ENCODE peak calls at places on chromosomes 5 and 9, in four cellular contexts. J is H1, I is breast epithelium, E is HCT116. F is an unnamed sample. For H3K4me1, the result is how much of the 10 kb centered on the place peaks cover.

GRCh38 chr5:138460032-138460693 is 5.1 kb upstream of the EGR1 start:
- DNase-seq in J (no peak), I (no peak), E (no peak), F (no peak)

GRCh38 chr5:1510631-1511030 is 13.1 kb downstream of the LPCAT1 start:
- DNase-seq in J (no peak), I (no peak), E (no peak), F (peak)

GRCh38 chr9:4955836-4956235 is 29.2 kb upstream of the JAK2 start:
- DNase-seq in J (no peak), I (no peak), E (no peak), F (no peak)

GRCh38 chr5:57452885-57453284 is 29.7 kb downstream of the ACTBL2 start:
- DNase-seq in J (no peak), I (no peak), E (no peak), F (no peak)

GRCh38 chr5:74865799-74866652 is at the start of gene FAM169A:
- DNase-seq in J (no peak), I (no peak), E (no peak), F (peak)

GRCh38 chr9:108033976-108034964 is 544.7 kb upstream of the KLF4 start:
- DNase-seq in J (no peak), I (no peak), E (no peak), F (no peak)

GRCh38 chr5:57844410-57844809 is 361.8 kb upstream of the ACTBL2 start:
- DNase-seq in J (no peak), I (no peak), E (no peak), F (no peak)

GRCh38 chr5:15183520-15183919 is 311.9 kb upstream of the ANKH start:
- DNase-seq in J (no peak), I (no peak), E (no peak), F (no peak)

GRCh38 chr5:96509721-96510383 is 76.8 kb upstream of the PCSK1 start:
- DNase-seq in J (no peak), I (no peak), E (no peak), F (no peak)

GRCh38 chr5:66551338-66551737 is 44.9 kb upstream of the MAST4 start:
- DNase-seq in J (no peak), I (no peak), E (no peak), F (no peak)

GRCh38 chr5:37831821-37832524 is 7.9 kb downstream of the GDNF start:
- DNase-seq in J (no peak), I (no peak), E (no peak), F (no peak)

GRCh38 chr9:132879443-132880310 is 979 bp downstream of the SPACA9 start:
- DNase-seq in J (no peak), I (no peak), E (no peak), F (no peak)

GRCh38 chr9:135591491-135592330 is 30.2 kb downstream of the PAEP start:
- DNase-seq in J (no peak), I (no peak), E (no peak), F (peak)

GRCh38 chr9:121690316-121690715 is 38.9 kb downstream of the DAB2IP start:
- DNase-seq in J (no peak), I (no peak), E (no peak), F (no peak)

GRCh38 chr5:160030631-160031377 is 21.9 kb downstream of the TTC1 start:
- DNase-seq in J (no peak), I (no peak), E (no peak), F (no peak)

GRCh38 chr5:80928073-80928472 is 32.1 kb upstream of the RASGRF2 start:
- DNase-seq in J (no peak), I (no peak), E (no peak), F (no peak)

GRCh38 chr9:127828262-127829031 is 25.8 kb downstream of the FPGS start:
- DNase-seq in J (peak), I (peak), E (peak), F (peak)

GRCh38 chr5:541888-542692 is 17.8 kb upstream of the SLC9A3 start:
- DNase-seq in J (no peak), I (no peak), E (no peak), F (no peak)

GRCh38 chr5:150540615-150541396 is 32.9 kb downstream of the NDST1 start:
- DNase-seq in J (no peak), I (peak), E (no peak), F (no peak)

GRCh38 chr5:170444969-170445505 is 55.9 kb upstream of the KCNMB1 start:
- DNase-seq in J (no peak), I (no peak), E (no peak), F (no peak)

GRCh38 chr5:150129813-150130492 is 25.7 kb downstream of the PDGFRB start:
- DNase-seq in J (no peak), I (peak), E (peak), F (peak)

GRCh38 chr9:40884072-40884901 is 244.2 kb downstream of the FOXD4L6 start:
- DNase-seq in J (no peak), I (no peak), E (no peak), F (peak)

GRCh38 chr5:81778642-81779041 is 27.7 kb upstream of the SSBP2 start:
- DNase-seq in J (no peak), I (no peak), E (no peak), F (no peak)

GRCh38 chr5:124628251-124628650 is 118.2 kb downstream of the ZNF608 start:
- DNase-seq in J (no peak), I (no peak), E (no peak), F (no peak)

GRCh38 chr5:95731571-95732554 is 727 bp downstream of the RHOBTB3 start:
- DNase-seq in J (no peak), I (no peak), E (no peak), F (no peak)

GRCh38 chr5:103295871-103296270 is 37.3 kb downstream of the MACIR start:
- DNase-seq in J (no peak), I (no peak), E (no peak), F (no peak)

GRCh38 chr9:105290401-105290800 is 46.0 kb downstream of the SLC44A1 start:
- DNase-seq in J (no peak), I (peak), E (no peak), F (no peak)

GRCh38 chr5:3382782-3383181 is 212.8 kb upstream of the IRX1 start:
- DNase-seq in J (no peak), I (no peak), E (no peak), F (no peak)

GRCh38 chr5:115520191-115520590 is 24.4 kb downstream of the FEM1C start:
- DNase-seq in J (no peak), I (no peak), E (no peak), F (no peak)

GRCh38 chr5:32625106-32625505 is 39.7 kb downstream of the SUB1 start:
- DNase-seq in J (no peak), I (no peak), E (no peak), F (no peak)

GRCh38 chr9:136196465-136197371 is 8.2 kb downstream of the LHX3 start:
- DNase-seq in J (no peak), I (no peak), E (no peak), F (no peak)

GRCh38 chr5:89595065-89595464 is 712.1 kb upstream of the MEF2C start:
- DNase-seq in J (no peak), I (no peak), E (no peak), F (no peak)

GRCh38 chr9:121259498-121259897 is 8.5 kb upstream of the GSN start:
- DNase-seq in J (no peak), I (no peak), E (no peak), F (no peak)

GRCh38 chr5:93305984-93306383 is 275.0 kb downstream of the NR2F1-AS1 start:
- DNase-seq in J (no peak), I (no peak), E (no peak), F (no peak)

GRCh38 chr5:1202026-1202797 is 817 bp downstream of the SLC6A19 start:
- DNase-seq in J (no peak), I (no peak), E (no peak), F (peak)

GRCh38 chr5:132389453-132390286 is 20.2 kb downstream of the SLC22A5 start:
- DNase-seq in J (no peak), I (peak), E (peak), F (no peak)

GRCh38 chr5:151786468-151786867 is 14.7 kb downstream of the G3BP1 start:
- DNase-seq in J (no peak), I (no peak), E (no peak), F (no peak)
- TF ChIP-seq POLR2AphosphoS5 in J (no peak), I (no peak), E (no peak), F (no peak)

GRCh38 chr9:36999728-37000333 is 34.2 kb downstream of the PAX5 start:
- DNase-seq in J (no peak), I (no peak), E (no peak), F (no peak)
- TF ChIP-seq CTCF in J (peak), I (no peak), E (no peak), F (no peak)

GRCh38 chr5:141611289-141611688 is 7.5 kb downstream of the DIAPH1 start:
- DNase-seq in J (no peak), I (no peak), E (no peak), F (no peak)
- H3K4me1 ChIP-seq in J (under half), I (under half), E (under half), F (under half)

GRCh38 chr9:82424599-82424998 is 436.0 kb downstream of the SPATA31D1 start:
- DNase-seq in J (no peak), I (no peak), E (no peak), F (no peak)

GRCh38 chr9:82419827-82420486 is 431.4 kb downstream of the SPATA31D1 start:
- DNase-seq in J (no peak), I (no peak), E (no peak), F (no peak)

GRCh38 chr9:82421498-82421897 is 432.9 kb downstream of the SPATA31D1 start:
- DNase-seq in J (no peak), I (no peak), E (no peak), F (no peak)

GRCh38 chr9:82418334-82418733 is 429.8 kb downstream of the SPATA31D1 start:
- DNase-seq in J (no peak), I (no peak), E (no peak), F (no peak)

GRCh38 chr9:82423700-82424099 is 435.1 kb downstream of the SPATA31D1 start:
- DNase-seq in J (no peak), I (no peak), E (no peak), F (no peak)
- TF ChIP-seq POLR2AphosphoS5 in J (no peak), I (no peak), E (no peak), F (no peak)

DNA sequence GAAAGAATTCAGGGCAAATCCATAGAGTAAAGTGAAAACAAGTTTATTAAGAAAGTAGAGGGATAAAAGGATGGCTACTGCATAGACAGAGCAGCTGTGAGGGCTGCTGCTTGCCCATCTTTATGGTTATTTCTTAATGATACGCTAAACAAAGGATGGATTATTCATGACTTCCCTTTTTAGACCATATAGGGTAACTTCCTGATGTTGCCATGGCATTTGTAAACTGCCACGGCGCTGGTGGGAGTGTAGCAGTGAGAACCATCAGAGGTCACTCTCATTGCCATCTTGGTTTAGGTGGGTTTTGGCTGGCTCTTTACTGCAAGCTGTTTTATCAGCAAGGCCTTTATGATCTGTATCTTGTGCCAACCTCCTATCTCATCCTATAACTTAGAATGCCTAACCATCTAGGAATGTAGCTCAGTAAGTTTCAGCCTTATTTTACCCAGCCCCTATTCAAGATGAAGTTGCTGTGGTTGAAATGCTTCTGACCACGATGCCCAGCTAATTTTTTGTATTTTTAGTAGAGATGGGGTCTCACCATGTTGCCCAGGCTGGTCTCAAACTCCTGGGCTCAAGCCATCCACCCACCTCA is 42.1 kb downstream of the RFK start:
- DNase-seq in J (no peak), I (no peak), E (no peak), F (no peak)
- TF ChIP-seq CTCF in J (no peak), I (no peak), E (no peak), F (no peak)

GRCh38 chr9:488448-488847 is 273.8 kb downstream of the DOCK8 start:
- DNase-seq in J (no peak), I (no peak), E (no peak), F (no peak)

GRCh38 chr9:482736-483135 is 268.1 kb downstream of the DOCK8 start:
- DNase-seq in J (no peak), I (no peak), E (no peak), F (no peak)

GRCh38 chr9:489198-490197 is 274.8 kb downstream of the DOCK8 start:
- DNase-seq in J (no peak), I (no peak), E (no peak), F (peak)

GRCh38 chr9:487429-487828 is 272.8 kb downstream of the DOCK8 start:
- DNase-seq in J (no peak), I (no peak), E (no peak), F (no peak)

DNA sequence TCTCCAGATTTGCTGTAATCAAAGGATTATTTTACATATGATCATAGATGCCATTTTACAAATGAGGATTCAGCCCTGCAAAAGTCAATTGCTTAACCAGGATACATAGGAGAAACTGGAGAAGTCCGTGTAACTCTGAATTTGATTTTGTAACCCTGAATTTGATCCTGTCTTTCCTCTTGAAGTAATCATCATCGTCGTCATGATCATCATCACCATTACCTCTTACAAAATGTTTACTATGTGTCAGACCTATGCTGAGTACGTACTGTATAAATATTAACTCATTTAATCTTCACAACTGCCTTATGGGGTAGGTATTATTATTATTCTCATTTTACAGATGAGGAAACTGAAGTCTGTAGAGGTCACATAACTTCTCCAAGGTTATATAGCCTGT is 271.5 kb downstream of the DOCK8 start:
- DNase-seq in J (no peak), I (no peak), E (no peak), F (no peak)
- H3K4me1 ChIP-seq in J (under half), I (under half), E (under half), F (under half)

DNA sequence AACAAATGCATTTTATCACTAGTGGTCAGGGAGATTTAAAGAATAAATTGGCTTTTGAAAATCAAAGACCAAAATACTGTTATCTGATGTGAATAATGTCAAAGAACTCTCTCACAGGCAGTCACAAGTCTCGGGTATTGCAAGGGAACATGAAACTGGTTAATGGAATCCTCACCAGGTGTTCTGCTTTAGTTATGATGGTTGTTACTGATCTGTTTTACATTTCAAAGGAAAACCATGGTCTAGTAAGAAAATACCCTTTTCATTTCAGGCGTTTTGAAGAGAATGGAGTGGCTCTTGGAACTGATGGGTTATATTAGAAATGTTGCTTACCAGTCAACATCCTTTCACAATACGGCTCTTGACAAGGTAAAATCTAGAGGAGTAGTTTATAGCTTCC is 43.4 kb downstream of the HACD4 start:
- DNase-seq in J (no peak), I (no peak), E (no peak), F (no peak)
- TF ChIP-seq POLR2AphosphoS5 in J (no peak), I (no peak), E (no peak), F (no peak)

GRCh38 chr5:133421806-133422205 is 190.5 kb downstream of the FSTL4 start:
- DNase-seq in J (no peak), I (no peak), E (no peak), F (no peak)
- TF ChIP-seq CTCF in J (no peak), I (no peak), E (no peak), F (no peak)

GRCh38 chr9:98994226-98995058 is 50.7 kb downstream of the COL15A1 start:
- DNase-seq in J (no peak), I (no peak), E (no peak), F (no peak)

GRCh38 chr9:98992885-98993569 is 49.3 kb downstream of the COL15A1 start:
- DNase-seq in J (no peak), I (no peak), E (no peak), F (no peak)

GRCh38 chr9:98990181-98990870 is 46.6 kb downstream of the COL15A1 start:
- DNase-seq in J (no peak), I (no peak), E (no peak), F (no peak)

GRCh38 chr9:98993570-98993945 is 49.9 kb downstream of the COL15A1 start:
- DNase-seq in J (no peak), I (no peak), E (no peak), F (peak)

DNA sequence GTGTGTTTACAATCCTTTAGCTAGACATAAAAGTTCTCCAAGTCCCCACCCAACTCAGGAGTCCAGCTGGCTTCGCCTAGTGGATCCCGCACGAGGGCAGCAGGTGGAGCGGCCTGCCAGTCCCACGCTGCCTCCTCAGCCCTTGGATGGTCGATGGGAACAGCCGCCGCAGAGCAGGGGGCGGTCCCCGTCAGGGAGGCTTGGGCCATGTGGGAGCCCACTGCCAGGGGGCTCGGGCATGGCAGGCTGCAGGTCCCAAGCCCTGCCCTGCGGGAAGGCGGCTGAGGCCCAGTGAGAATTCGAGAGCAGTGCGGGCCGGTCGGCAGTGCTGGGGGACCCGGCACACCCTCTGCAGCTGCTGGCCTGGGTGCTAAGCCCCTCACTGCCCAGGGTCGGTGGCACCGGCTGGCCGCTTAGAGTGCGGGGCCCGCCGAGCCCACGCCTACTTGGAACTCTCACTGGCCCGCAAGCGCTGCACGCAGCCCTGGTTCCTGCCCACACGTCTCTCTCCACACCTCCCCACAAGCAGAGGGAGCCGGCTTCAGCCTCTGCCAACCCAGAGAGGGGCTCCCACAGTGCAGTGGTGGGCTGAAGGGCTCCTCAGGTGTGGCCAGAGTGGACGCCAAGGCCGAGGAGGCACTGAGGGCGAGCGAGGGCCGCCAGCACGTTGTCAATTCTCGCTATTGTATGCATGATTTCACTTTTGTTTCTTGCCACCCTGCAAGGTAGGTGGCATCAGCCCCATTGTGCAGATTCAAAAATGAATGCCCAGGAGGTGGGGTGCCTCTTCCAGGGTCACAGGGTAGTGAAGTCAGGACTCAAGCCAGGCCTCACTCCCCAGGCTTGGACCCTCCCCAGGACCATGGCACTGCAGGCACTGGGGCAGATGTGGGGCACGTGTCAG is 48.5 kb downstream of the COL15A1 start:
- DNase-seq in J (no peak), I (no peak), E (no peak), F (peak)
- H3K4me1 ChIP-seq in J (under half), I (under half), E (under half), F (under half)